ENCODE peak calls at places on chromosomes 2 and 18, in ten cellular contexts. U is activated CD4-positive, alpha-beta T cell treated with anti-CD3 and anti-CD28 coated beads, Interleukin-2, amount 50 U/mL, for 4 hours; O is heart right ventricle; M is HT1080; B is GM12864; X is NCI-H2081 treated with DMSO at 0.1 percent for 48 hours; E is NCI-H524; Y is bronchial epithelial cell; D is GM18507; W is AG20443. C is an unnamed sample.

GRCh38 chr2:119650206-119650605 is 28.8 kb upstream of the TMEM177 start:
- DNase-seq in B (no peak), X (no peak), U (no peak), W (no peak), E (no peak), M (no peak), D (no peak), O (no peak), Y (no peak), C (no peak)

GRCh38 chr18:48997985-48998831 is 47.4 kb upstream of the SMAD7 start:
- DNase-seq in X (no peak), B (no peak), O (peak; percentile 50), U (no peak), D (no peak), M (peak; percentile 99), Y (peak; percentile 97), E (no peak), W (peak; percentile 95), C (no peak)

GRCh38 chr2:100422320-100422719 is 4.9 kb upstream of the CHST10 start:
- DNase-seq in X (no peak), E (peak; percentile 0), M (peak; percentile 26), U (no peak), B (no peak), Y (peak; percentile 47), D (no peak), O (no peak), W (peak; percentile 72), C (no peak)

GRCh38 chr2:187264612-187265011 is 183.4 kb downstream of the CALCRL start:
- DNase-seq in W (no peak), U (no peak), X (no peak), B (no peak), D (no peak), Y (no peak), O (no peak), E (no peak), M (no peak), C (no peak)

GRCh38 chr2:27640722-27641245 is 11.9 kb downstream of the GPN1 start:
- DNase-seq in U (no peak), X (no peak), D (no peak), B (no peak), O (no peak), E (no peak), Y (no peak), M (no peak), W (no peak), C (no peak)

GRCh38 chr2:219475697-219476604 is 22.7 kb upstream of the GMPPA start:
- DNase-seq in X (no peak), W (peak; percentile 85), M (peak; percentile 56), B (no peak), O (peak; percentile 66), Y (peak; percentile 43), E (peak; percentile 14), D (no peak), U (peak; percentile 40), C (no peak)

GRCh38 chr2:43186679-43187374 is 39.6 kb downstream of the ZFP36L2 start:
- DNase-seq in X (no peak), B (no peak), W (no peak), U (no peak), E (no peak), Y (no peak), O (no peak), D (no peak), M (no peak), C (no peak)

GRCh38 chr2:145777297-145777696 is 1257.4 kb upstream of the ZEB2 start:
- DNase-seq in E (no peak), X (no peak), Y (peak; percentile 84), M (peak; percentile 81), O (no peak), D (no peak), B (no peak), W (no peak), U (no peak), C (no peak)

GRCh38 chr2:112840068-112840445 is 3.5 kb upstream of the IL1B start:
- DNase-seq in B (no peak), E (no peak), W (no peak), Y (peak; percentile 41), O (no peak), U (no peak), X (no peak), D (no peak), M (no peak), C (no peak)